ENCODE peak calls at places on chromosomes 1 and 21, in seven cellular contexts. W is gastrocnemius medialis; F is stimulated activated CD8-positive, alpha-beta memory T cell treated with anti-CD3 and anti-CD28 coated beads, Interleukin-2, amount 100 ng/mL, for 1 hour; I is H4; O is stimulated activated CD4-positive, alpha-beta T cell treated with anti-CD3 and anti-CD28 coated beads, Interleukin-2, amount 100 ng/mL, for 24 hours; Y is neuronal stem cell; J is GM19239. S is an unnamed sample.

GRCh38 chr1:233373226-233373625 is 45.7 kb downstream of the MAP3K21 start:
- DNase-seq in W (no peak), J (no peak), I (no peak), F (no peak), O (no peak), Y (no peak), S (no peak)

GRCh38 chr21:37994211-37994610 is 78.0 kb upstream of the KCNJ6 start:
- DNase-seq in O (no peak), I (no peak), J (no peak), Y (no peak), W (no peak), F (no peak), S (no peak)

GRCh38 chr1:224540535-224540934 is 75.6 kb upstream of the CNIH3 start:
- DNase-seq in J (no peak), O (no peak), Y (no peak), I (peak), W (no peak), F (no peak), S (no peak)

GRCh38 chr1:14875781-14876564 is 277.5 kb downstream of the KAZN start:
- DNase-seq in W (no peak), J (no peak), I (no peak), F (no peak), O (no peak), Y (no peak), S (no peak)

GRCh38 chr1:153397924-153398651 is 7.2 kb upstream of the S100A8 start:
- DNase-seq in F (no peak), J (no peak), Y (no peak), I (no peak), W (no peak), O (no peak), S (no peak)

GRCh38 chr1:11188858-11189451 is at the start of gene ANGPTL7:
- DNase-seq in J (no peak), F (no peak), O (no peak), W (no peak), Y (no peak), I (no peak), S (no peak)

GRCh38 chr1:26450906-26451305 is 18.8 kb downstream of the DHDDS start:
- DNase-seq in O (no peak), I (no peak), Y (no peak), J (no peak), F (no peak), W (no peak), S (no peak)

GRCh38 chr1:94240822-94241221 is 3.4 kb upstream of the ARHGAP29 start:
- DNase-seq in I (no peak), Y (peak), O (no peak), F (no peak), J (no peak), W (no peak), S (no peak)

GRCh38 chr1:31615939-31616338 is 1.6 kb upstream of the HCRTR1 start:
- DNase-seq in O (no peak), Y (no peak), W (no peak), J (no peak), F (no peak), I (no peak), S (no peak)

GRCh38 chr1:239031310-239031709 is 355.1 kb upstream of the CHRM3 start:
- DNase-seq in Y (no peak), J (no peak), F (no peak), O (no peak), W (no peak), I (no peak), S (no peak)

GRCh38 chr1:200774311-200774710 is 35.6 kb downstream of the CAMSAP2 start:
- DNase-seq in I (no peak), F (no peak), W (no peak), O (no peak), Y (no peak), J (no peak), S (no peak)

GRCh38 chr1:214067853-214068703 is 80.3 kb downstream of the PROX1 start:
- DNase-seq in Y (no peak), F (no peak), I (no peak), W (no peak), O (no peak), J (no peak), S (no peak)

GRCh38 chr1:234611799-234612351 is 1.9 kb upstream of the IRF2BP2 start:
- DNase-seq in J (no peak), I (no peak), Y (no peak), W (peak), O (peak), F (no peak), S (peak)

GRCh38 chr1:183952101-183952500 is 85.4 kb downstream of the COLGALT2 start:
- DNase-seq in I (no peak), Y (no peak), O (no peak), J (no peak), F (no peak), W (no peak), S (no peak)

GRCh38 chr1:198671136-198671535 is 32.3 kb downstream of the PTPRC start:
- DNase-seq in I (no peak), F (no peak), Y (no peak), W (no peak), J (no peak), O (no peak), S (no peak)

GRCh38 chr21:44299458-44300261 is at the start of gene PFKL:
- DNase-seq in F (peak), O (peak), W (no peak), I (peak), J (peak), Y (peak), S (peak)